ENCODE peak calls at places on chromosomes 4 and X, in eight cellular contexts. H is NCI-H2029; W is GM12865; O is glutamatergic neuron; F is erythroblast; Q is CD8-positive, alpha-beta T cell; S is substantia nigra; L is amygdala. J is an unnamed sample.

GRCh38 chrX:68018248-68019203 is 414.8 kb downstream of the OPHN1 start:
- DNase-seq in W (no peak), F (peak; percentile 2), Q (no peak), O (peak; percentile 51), H (no peak), S (peak; percentile 2), L (no peak), J (peak; percentile 7)

GRCh38 chrX:151228935-151229334 is 52.6 kb downstream of the GPR50 start:
- DNase-seq in H (no peak), S (no peak), W (no peak), F (no peak), L (no peak), Q (no peak), O (no peak), J (no peak)

GRCh38 chr4:73828945-73829344 is 7.5 kb upstream of the CXCL6 start:
- DNase-seq in H (no peak), W (no peak), F (no peak), Q (no peak), L (no peak), S (no peak), O (no peak), J (no peak)

GRCh38 chr4:126396703-126397102 is 1081.9 kb downstream of the FAT4 start:
- DNase-seq in W (no peak), O (no peak), S (no peak), H (no peak), F (no peak), L (no peak), Q (no peak), J (no peak)

GRCh38 chr4:184950926-184951325 is 67.4 kb upstream of the HELT start:
- DNase-seq in O (no peak), W (no peak), H (no peak), S (no peak), L (no peak), F (no peak), Q (no peak), J (no peak)

GRCh38 chrX:11105080-11105479 is 6.1 kb upstream of the HCCS start:
- DNase-seq in L (no peak), H (no peak), Q (no peak), W (no peak), F (no peak), O (no peak), S (no peak), J (peak; percentile 14)

GRCh38 chrX:3514996-3515395 is 168.5 kb upstream of the MXRA5 start:
- DNase-seq in H (no peak), W (no peak), F (no peak), O (no peak), L (no peak), Q (no peak), S (no peak), J (no peak)

GRCh38 chrX:93319604-93320003 is 353.8 kb downstream of the NAP1L3 start:
- DNase-seq in L (no peak), F (no peak), S (no peak), W (no peak), Q (no peak), H (no peak), O (no peak), J (no peak)

GRCh38 chrX:141176586-141177451 is at the start of gene LDOC1:
- DNase-seq in L (peak; percentile 79), H (peak; percentile 2), O (peak; percentile 91), S (peak; percentile 68), Q (peak; percentile 51), F (peak; percentile 3), W (no peak), J (peak; percentile 40)

GRCh38 chrX:150254909-150255308 is 108.2 kb upstream of the MAMLD1 start:
- DNase-seq in O (no peak), H (no peak), S (no peak), L (no peak), F (no peak), W (no peak), Q (no peak), J (no peak)

GRCh38 chr4:155040031-155040430 is 168.4 kb upstream of the NPY2R start:
- DNase-seq in Q (no peak), S (no peak), H (no peak), F (no peak), W (no peak), L (no peak), O (no peak), J (no peak)

GRCh38 chrX:117376460-117376859 is 740.1 kb downstream of the KLHL13 start:
- DNase-seq in W (no peak), F (no peak), S (no peak), L (no peak), Q (no peak), O (no peak), H (no peak), J (no peak)

GRCh38 chr4:158871050-158871724 is 102.4 kb downstream of the FNIP2 start:
- DNase-seq in L (no peak), F (peak; percentile 28), W (no peak), S (no peak), H (no peak), Q (no peak), O (peak; percentile 25), J (no peak)

GRCh38 chrX:133056341-133056740 is 40.6 kb downstream of the USP26 start:
- DNase-seq in O (no peak), Q (no peak), H (no peak), L (no peak), F (no peak), W (no peak), S (no peak), J (no peak)

GRCh38 chrX:39729834-39730670 is 367.7 kb downstream of the BCOR start:
- DNase-seq in L (peak; percentile 7), O (peak; percentile 77), H (no peak), W (no peak), S (peak; percentile 10), F (peak; percentile 33), Q (no peak), J (no peak)

GRCh38 chrX:48496660-48497059 is 12.1 kb upstream of the PORCN start:
- DNase-seq in L (no peak), H (no peak), W (no peak), Q (no peak), S (no peak), F (no peak), O (no peak), J (peak; percentile 52)